ENCODE peak calls at places on chromosomes 7 and 10, in six cellular contexts. One of them, this sample, is unnamed.

GRCh38 chr10:125217986-125218675 is 57.8 kb upstream of the CTBP2 start:
- DNase-seq in AG09319: no peak
- DNase-seq in cardiac fibroblast: peak; percentile 5
- DNase-seq in coronary artery: no peak
- DNase-seq in Caco-2: no peak
- DNase-seq in kidney: no peak
- DNase-seq in this sample: no peak

GRCh38 chr7:106715730-106716129 is 54.8 kb upstream of the CCDC71L start:
- DNase-seq in cardiac fibroblast: no peak
- DNase-seq in kidney: no peak
- DNase-seq in Caco-2: no peak
- DNase-seq in AG09319: no peak
- DNase-seq in coronary artery: no peak
- DNase-seq in this sample: no peak

GRCh38 chr10:34102917-34103506 is 712.1 kb downstream of the PARD3 start:
- DNase-seq in kidney: no peak
- DNase-seq in coronary artery: no peak
- DNase-seq in Caco-2: no peak
- DNase-seq in cardiac fibroblast: peak; percentile 76
- DNase-seq in AG09319: peak; percentile 69
- DNase-seq in this sample: no peak

GRCh38 chr7:147547252-147547897 is 1043.2 kb upstream of the C7orf33 start:
- DNase-seq in AG09319: no peak
- DNase-seq in kidney: no peak
- DNase-seq in Caco-2: peak; percentile 56
- DNase-seq in cardiac fibroblast: peak; percentile 33
- DNase-seq in coronary artery: no peak
- DNase-seq in this sample: no peak

GRCh38 chr10:1180836-1181235 is 124.7 kb downstream of the WDR37 start:
- DNase-seq in AG09319: no peak
- DNase-seq in cardiac fibroblast: no peak
- DNase-seq in kidney: no peak
- DNase-seq in coronary artery: no peak
- DNase-seq in Caco-2: peak; percentile 55
- DNase-seq in this sample: no peak

GRCh38 chr7:51123322-51124021 is 193.1 kb downstream of the COBL start:
- DNase-seq in cardiac fibroblast: peak; percentile 69
- DNase-seq in Caco-2: no peak
- DNase-seq in kidney: peak; percentile 77
- DNase-seq in coronary artery: no peak
- DNase-seq in AG09319: peak; percentile 43
- DNase-seq in this sample: no peak

GRCh38 chr10:28677889-28678686 is 767 bp downstream of the BAMBI start:
- DNase-seq in kidney: peak; percentile 86
- DNase-seq in coronary artery: peak; percentile 80
- DNase-seq in cardiac fibroblast: no peak
- DNase-seq in Caco-2: peak; percentile 42
- DNase-seq in AG09319: no peak
- DNase-seq in this sample: peak; percentile 72

GRCh38 chr7:158279539-158280466 is 307.8 kb downstream of the PTPRN2 start:
- DNase-seq in cardiac fibroblast: no peak
- DNase-seq in coronary artery: no peak
- DNase-seq in kidney: peak; percentile 59
- DNase-seq in AG09319: no peak
- DNase-seq in Caco-2: no peak
- DNase-seq in this sample: peak; percentile 52

GRCh38 chr7:148856035-148856881 is 27.8 kb downstream of the EZH2 start:
- DNase-seq in kidney: no peak
- DNase-seq in cardiac fibroblast: peak; percentile 46
- DNase-seq in Caco-2: peak; percentile 59
- DNase-seq in coronary artery: no peak
- DNase-seq in AG09319: peak; percentile 4
- DNase-seq in this sample: no peak

GRCh38 chr7:30896783-30897617 is 14.7 kb upstream of the AQP1 start:
- DNase-seq in cardiac fibroblast: peak; percentile 68
- DNase-seq in Caco-2: peak; percentile 32
- DNase-seq in kidney: no peak
- DNase-seq in AG09319: no peak
- DNase-seq in coronary artery: no peak
- DNase-seq in this sample: no peak

GRCh38 chr10:89389254-89389653 is 3.2 kb upstream of the IFIT1 start:
- DNase-seq in cardiac fibroblast: peak; percentile 72
- DNase-seq in AG09319: no peak
- DNase-seq in Caco-2: peak; percentile 49
- DNase-seq in coronary artery: no peak
- DNase-seq in kidney: no peak
- DNase-seq in this sample: no peak

GRCh38 chr7:502296-502695 is 17.4 kb downstream of the PDGFA start:
- DNase-seq in AG09319: no peak
- DNase-seq in kidney: peak; percentile 59
- DNase-seq in Caco-2: no peak
- DNase-seq in cardiac fibroblast: no peak
- DNase-seq in coronary artery: no peak
- DNase-seq in this sample: no peak

GRCh38 chr7:77995717-77996116 is 197.1 kb downstream of the PHTF2 start:
- DNase-seq in Caco-2: peak; percentile 22
- DNase-seq in AG09319: no peak
- DNase-seq in coronary artery: no peak
- DNase-seq in cardiac fibroblast: no peak
- DNase-seq in kidney: no peak
- DNase-seq in this sample: no peak
- TF ChIP-seq CTCF in Caco-2: peak; percentile 47
- TF ChIP-seq CTCF in AG09319: no peak
- TF ChIP-seq CTCF in coronary artery: no peak
- TF ChIP-seq CTCF in cardiac fibroblast: no peak
- TF ChIP-seq CTCF in kidney: no peak
- TF ChIP-seq CTCF in this sample: peak; percentile 53

DNA sequence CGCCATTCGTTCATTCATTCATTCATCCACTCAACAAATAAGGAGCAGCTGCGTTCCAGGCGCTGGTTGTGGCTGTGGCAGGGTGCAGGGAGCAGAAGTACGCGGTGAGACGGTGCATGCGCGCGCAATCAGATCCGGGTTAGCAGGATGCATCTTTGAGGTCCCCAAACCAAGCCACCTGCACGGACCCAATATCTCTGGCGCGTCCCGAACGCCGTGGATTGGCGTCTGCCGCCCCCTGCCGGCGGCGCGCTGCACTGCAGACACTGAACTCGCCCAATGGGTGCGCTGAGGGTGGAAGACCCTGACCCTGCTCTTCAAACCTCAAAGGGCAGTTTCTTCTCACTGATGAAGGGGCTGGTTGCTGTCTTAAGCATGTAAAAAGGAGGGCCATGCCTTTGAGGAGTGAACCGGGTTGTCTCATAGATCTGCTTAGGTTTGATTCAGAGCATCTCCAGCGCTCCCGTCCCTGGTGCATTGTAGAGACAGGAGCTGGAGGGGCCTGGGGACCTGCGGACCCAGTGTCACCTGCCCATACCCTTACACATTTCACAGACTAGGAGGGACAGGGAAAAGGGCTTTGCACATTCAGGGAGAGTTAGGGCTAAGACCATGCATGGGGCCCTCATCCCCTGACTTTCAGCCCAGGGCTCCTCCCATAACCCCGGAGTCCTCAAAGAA is 102.5 kb downstream of the RAMP3 start:
- DNase-seq in AG09319: no peak
- DNase-seq in Caco-2: peak; percentile 76
- DNase-seq in kidney: peak; percentile 84
- DNase-seq in coronary artery: no peak
- DNase-seq in cardiac fibroblast: peak; percentile 30
- DNase-seq in this sample: peak; percentile 82
- TF ChIP-seq CTCF in AG09319: no peak
- TF ChIP-seq CTCF in Caco-2: peak; percentile 92
- TF ChIP-seq CTCF in kidney: peak; percentile 99
- TF ChIP-seq CTCF in coronary artery: peak; percentile 81
- TF ChIP-seq CTCF in cardiac fibroblast: peak; percentile 99
- TF ChIP-seq CTCF in this sample: peak; percentile 99

GRCh38 chr7:76165973-76166403 is 35.7 kb upstream of the SRRM3 start:
- DNase-seq in Caco-2: no peak
- DNase-seq in AG09319: no peak
- DNase-seq in coronary artery: no peak
- DNase-seq in cardiac fibroblast: no peak
- DNase-seq in kidney: no peak
- DNase-seq in this sample: no peak

GRCh38 chr7:76165106-76165972 is 36.4 kb upstream of the SRRM3 start:
- DNase-seq in coronary artery: no peak
- DNase-seq in kidney: peak; percentile 54
- DNase-seq in AG09319: no peak
- DNase-seq in Caco-2: no peak
- DNase-seq in cardiac fibroblast: no peak
- DNase-seq in this sample: no peak

GRCh38 chr7:76166404-76167255 is 35.1 kb upstream of the SRRM3 start:
- DNase-seq in cardiac fibroblast: peak; percentile 97
- DNase-seq in kidney: peak; percentile 99
- DNase-seq in Caco-2: peak; percentile 99
- DNase-seq in coronary artery: peak; percentile 97
- DNase-seq in AG09319: peak; percentile 92
- DNase-seq in this sample: peak; percentile 98
- TF ChIP-seq CTCF in cardiac fibroblast: peak; percentile 26
- TF ChIP-seq CTCF in kidney: peak; percentile 1
- TF ChIP-seq CTCF in Caco-2: no peak
- TF ChIP-seq CTCF in coronary artery: no peak
- TF ChIP-seq CTCF in AG09319: peak; percentile 7
- TF ChIP-seq CTCF in this sample: peak; percentile 50

GRCh38 chr7:115352375-115352774 is 430.5 kb downstream of the MDFIC start:
- DNase-seq in Caco-2: no peak
- DNase-seq in AG09319: peak; percentile 11
- DNase-seq in kidney: no peak
- DNase-seq in coronary artery: no peak
- DNase-seq in cardiac fibroblast: peak; percentile 31
- DNase-seq in this sample: no peak
- TF ChIP-seq CTCF in Caco-2: no peak
- TF ChIP-seq CTCF in AG09319: no peak
- TF ChIP-seq CTCF in kidney: no peak
- TF ChIP-seq CTCF in coronary artery: no peak
- TF ChIP-seq CTCF in cardiac fibroblast: no peak
- TF ChIP-seq CTCF in this sample: no peak

GRCh38 chr10:97618285-97618684 is 15.0 kb downstream of the MORN4 start:
- DNase-seq in kidney: no peak
- DNase-seq in cardiac fibroblast: no peak
- DNase-seq in Caco-2: no peak
- DNase-seq in AG09319: no peak
- DNase-seq in coronary artery: no peak
- DNase-seq in this sample: no peak

GRCh38 chr10:97607076-97607635 is 17.6 kb downstream of the C10orf62 start:
- DNase-seq in kidney: no peak
- DNase-seq in cardiac fibroblast: no peak
- DNase-seq in AG09319: no peak
- DNase-seq in Caco-2: no peak
- DNase-seq in coronary artery: no peak
- DNase-seq in this sample: no peak

GRCh38 chr10:97611473-97611872 is 21.8 kb downstream of the MORN4 start:
- DNase-seq in kidney: no peak
- DNase-seq in cardiac fibroblast: no peak
- DNase-seq in AG09319: no peak
- DNase-seq in coronary artery: no peak
- DNase-seq in Caco-2: no peak
- DNase-seq in this sample: no peak

GRCh38 chr10:97608991-97609561 is 19.6 kb downstream of the C10orf62 start:
- DNase-seq in cardiac fibroblast: no peak
- DNase-seq in Caco-2: no peak
- DNase-seq in coronary artery: peak; percentile 75
- DNase-seq in AG09319: no peak
- DNase-seq in kidney: no peak
- DNase-seq in this sample: no peak

DNA sequence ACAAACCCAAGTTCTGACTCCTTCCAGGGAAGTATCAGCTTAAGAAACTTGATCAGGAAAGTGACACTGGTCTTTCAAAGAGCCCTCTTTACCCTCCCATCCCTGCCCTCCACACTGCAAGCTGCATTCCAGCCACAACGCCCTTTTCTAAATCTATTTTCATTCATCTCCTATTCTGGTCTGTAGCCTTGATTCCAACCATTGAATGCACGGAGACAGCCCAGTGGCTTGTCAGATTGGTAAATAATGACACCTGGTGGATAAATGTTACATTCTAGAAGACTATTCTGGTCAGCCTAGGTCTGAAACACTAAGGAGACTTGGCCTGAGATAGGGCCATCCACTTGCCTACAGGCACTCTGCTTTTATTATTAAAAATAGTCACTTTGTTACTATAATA is 20.9 kb downstream of the MORN4 start:
- DNase-seq in cardiac fibroblast: peak; percentile 76
- DNase-seq in AG09319: no peak
- DNase-seq in kidney: no peak
- DNase-seq in coronary artery: no peak
- DNase-seq in Caco-2: peak; percentile 55
- DNase-seq in this sample: no peak
- TF ChIP-seq CTCF in cardiac fibroblast: peak; percentile 31
- TF ChIP-seq CTCF in AG09319: peak; percentile 30
- TF ChIP-seq CTCF in kidney: peak; percentile 57
- TF ChIP-seq CTCF in coronary artery: peak; percentile 41
- TF ChIP-seq CTCF in Caco-2: peak; percentile 52
- TF ChIP-seq CTCF in this sample: no peak

GRCh38 chr10:79065853-79066252 is 2.9 kb upstream of the ZMIZ1 start:
- DNase-seq in Caco-2: no peak
- DNase-seq in cardiac fibroblast: no peak
- DNase-seq in kidney: peak; percentile 64
- DNase-seq in AG09319: no peak
- DNase-seq in coronary artery: no peak
- DNase-seq in this sample: no peak

GRCh38 chr10:79065091-79065551 is 3.6 kb upstream of the ZMIZ1 start:
- DNase-seq in coronary artery: no peak
- DNase-seq in kidney: peak; percentile 49
- DNase-seq in cardiac fibroblast: no peak
- DNase-seq in Caco-2: no peak
- DNase-seq in AG09319: no peak
- DNase-seq in this sample: no peak

GRCh38 chr10:79067241-79068202 is 1.2 kb upstream of the ZMIZ1 start:
- DNase-seq in coronary artery: peak; percentile 93
- DNase-seq in cardiac fibroblast: peak; percentile 95
- DNase-seq in Caco-2: peak; percentile 97
- DNase-seq in AG09319: peak; percentile 77
- DNase-seq in kidney: peak; percentile 96
- DNase-seq in this sample: peak; percentile 96

GRCh38 chr10:79068203-79068561 is 584 bp upstream of the ZMIZ1 start:
- DNase-seq in coronary artery: peak; percentile 81
- DNase-seq in cardiac fibroblast: peak; percentile 26
- DNase-seq in AG09319: no peak
- DNase-seq in kidney: peak; percentile 81
- DNase-seq in Caco-2: peak; percentile 68
- DNase-seq in this sample: no peak

DNA sequence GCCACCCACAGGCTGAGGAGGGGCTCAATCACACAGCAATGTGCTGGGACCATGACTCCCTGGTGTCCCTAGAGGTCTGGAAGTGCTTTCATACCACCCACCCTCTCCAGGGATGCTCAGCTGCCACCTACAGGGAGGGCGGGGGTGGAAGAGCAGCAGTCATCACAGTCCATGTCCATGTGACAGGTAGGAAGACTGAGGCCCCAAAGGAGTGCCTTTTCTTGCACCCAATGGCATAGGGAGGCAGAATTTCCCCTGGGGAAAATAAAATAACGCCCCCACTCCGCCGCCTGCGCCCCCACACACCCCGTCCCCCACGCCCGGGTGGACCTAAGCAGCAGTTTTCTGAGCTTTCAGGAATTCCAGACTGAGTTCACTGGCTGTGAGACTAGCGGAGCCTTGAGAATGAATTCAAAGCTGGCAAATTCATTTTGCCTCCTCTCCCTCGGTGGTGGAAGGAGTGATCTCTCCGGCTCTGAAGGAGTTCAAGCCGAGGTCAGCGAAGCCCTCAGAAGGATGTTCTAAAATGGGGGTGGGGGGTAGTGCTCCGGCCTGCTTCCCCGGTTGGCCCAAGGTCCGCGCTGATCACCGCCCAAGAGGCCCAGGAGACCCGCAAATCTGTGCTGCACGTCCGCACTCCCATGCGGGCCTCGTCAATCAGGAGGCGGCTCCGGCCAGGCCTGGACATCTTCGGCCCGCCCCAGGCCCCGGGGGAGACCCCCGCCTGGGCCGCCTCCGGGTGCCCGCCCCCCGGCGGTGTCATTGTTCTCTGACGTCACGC is 2.1 kb upstream of the ZMIZ1 start:
- DNase-seq in AG09319: no peak
- DNase-seq in coronary artery: no peak
- DNase-seq in cardiac fibroblast: peak; percentile 34
- DNase-seq in kidney: peak; percentile 55
- DNase-seq in Caco-2: peak; percentile 85
- DNase-seq in this sample: no peak
- TF ChIP-seq CTCF in AG09319: peak; percentile 10
- TF ChIP-seq CTCF in coronary artery: no peak
- TF ChIP-seq CTCF in cardiac fibroblast: no peak
- TF ChIP-seq CTCF in kidney: peak; percentile 17
- TF ChIP-seq CTCF in Caco-2: peak; percentile 88
- TF ChIP-seq CTCF in this sample: peak; percentile 49